ENCODE peak calls at places on chromosome X, in nine cellular contexts. F is neural progenitor cell; Q is ovary; W is iPS-NIHi11; O is skeletal muscle cell; R is transverse colon; E is activated CD8-positive, alpha-beta T cell treated with anti-CD3 and anti-CD28 coated beads, Interleukin-2, amount 10 ng/mL, durations not matched to agents 7 days and 5 days; M is kidney; J is GM20000. T is an unnamed sample.
A peak's percentile ranks its signal among the peaks of the same experiment; 100 is the strongest.

GRCh38 chrX:150038977-150039599 is 100.8 kb upstream of the EOLA2 start:
- DNase-seq in F (no peak), Q (no peak), W (no peak), O (no peak), R (no peak), E (no peak), M (no peak), J (no peak), T (no peak)

GRCh38 chrX:153635388-153635787 is 11.6 kb upstream of the DUSP9 start:
- DNase-seq in F (no peak), Q (peak; percentile 34), W (no peak), O (no peak), R (no peak), E (no peak), M (no peak), J (no peak), T (no peak)

GRCh38 chrX:105564536-105564935 is 257.8 kb upstream of the NRK start:
- DNase-seq in F (no peak), Q (no peak), W (no peak), O (peak; percentile 73), R (no peak), E (no peak), M (no peak), J (no peak), T (peak; percentile 67)

GRCh38 chrX:42748067-42748850 is 29.7 kb downstream of the PPP1R2C start:
- DNase-seq in F (no peak), Q (no peak), W (no peak), O (no peak), R (no peak), E (no peak), M (no peak), J (no peak), T (no peak)

GRCh38 chrX:37986893-37987292 is 19.5 kb upstream of the SYTL5 start:
- DNase-seq in F (no peak), Q (no peak), W (no peak), O (no peak), R (no peak), E (no peak), M (no peak), J (no peak), T (no peak)

GRCh38 chrX:1391707-1392375 is at the start of gene SLC25A6:
- DNase-seq in F (peak; percentile 99), Q (peak; percentile 100), W (peak; percentile 97), O (peak; percentile 90), R (peak; percentile 99), E (peak; percentile 99), M (peak; percentile 100), J (peak; percentile 100), T (peak; percentile 92)

GRCh38 chrX:125203379-125203736 is 116.3 kb upstream of the TEX13C start:
- DNase-seq in F (peak; percentile 40), Q (no peak), W (no peak), O (no peak), R (no peak), E (no peak), M (peak; percentile 78), J (no peak), T (no peak)

GRCh38 chrX:133254666-133255065 is 36.5 kb upstream of the TFDP3 start:
- DNase-seq in F (no peak), Q (no peak), W (no peak), O (no peak), R (no peak), E (no peak), M (no peak), J (no peak), T (peak; percentile 33)

GRCh38 chrX:118286066-118286758 is 59.7 kb upstream of the WDR44 start:
- DNase-seq in F (no peak), Q (no peak), W (no peak), O (no peak), R (no peak), E (no peak), M (no peak), J (no peak), T (no peak)

GRCh38 chrX:133045986-133046385 is 50.9 kb downstream of the USP26 start:
- DNase-seq in F (peak; percentile 37), Q (no peak), W (peak; percentile 13), O (no peak), R (no peak), E (no peak), M (no peak), J (no peak), T (peak; percentile 2)

GRCh38 chrX:7253565-7253964 is 105.6 kb upstream of the PUDP start:
- DNase-seq in F (no peak), Q (no peak), W (no peak), O (no peak), R (no peak), E (no peak), M (no peak), J (no peak), T (no peak)

GRCh38 chrX:10482262-10482661 is 138.1 kb downstream of the MID1 start:
- DNase-seq in F (no peak), Q (no peak), W (no peak), O (no peak), R (no peak), E (no peak), M (no peak), J (peak; percentile 4), T (no peak)

GRCh38 chrX:110026099-110026844 is 23.4 kb downstream of the TMEM164 start:
- DNase-seq in F (peak; percentile 26), Q (no peak), W (no peak), O (no peak), R (peak; percentile 67), E (no peak), M (no peak), J (no peak), T (no peak)

GRCh38 chrX:2226182-2226581 is 274.6 kb downstream of the DHRSX start:
- DNase-seq in F (no peak), Q (no peak), W (no peak), O (no peak), R (no peak), E (no peak), M (no peak), J (no peak), T (no peak)

GRCh38 chrX:136106920-136107534 is 40.3 kb upstream of the FHL1 start:
- DNase-seq in F (no peak), Q (no peak), W (no peak), O (no peak), R (no peak), E (no peak), M (no peak), J (no peak), T (no peak)

GRCh38 chrX:97685753-97686152 is 802.0 kb downstream of the RPA4 start:
- DNase-seq in F (peak; percentile 46), Q (no peak), W (no peak), O (no peak), R (no peak), E (peak; percentile 20), M (no peak), J (peak; percentile 8), T (peak; percentile 10)

GRCh38 chrX:14729058-14729457 is 143.8 kb downstream of the FANCB start:
- DNase-seq in F (no peak), Q (no peak), W (no peak), O (no peak), R (no peak), E (no peak), M (no peak), J (no peak), T (no peak)